ENCODE peak calls at places on chromosomes 11 and 22, in eight cellular contexts. O is choroid plexus epithelial cell, T is fibroblast of the aortic adventitia, B is gastrocnemius medialis, H is A549, N is upper lobe of right lung, W is SJSA1, I is retinal pigment epithelial cell. U is an unnamed sample.

GRCh38 chr11:1278766-1279673 is 30.4 kb downstream of the TOLLIP start:
- DNase-seq in N (no peak), O (no peak), I (no peak), H (no peak), T (no peak), W (no peak), B (no peak), U (no peak)

GRCh38 chr11:99589771-99590170 is 569.0 kb downstream of the CNTN5 start:
- DNase-seq in H (no peak), N (no peak), T (no peak), W (no peak), B (no peak), O (no peak), I (no peak), U (no peak)

GRCh38 chr11:70352074-70352473 is 46.3 kb upstream of the CTTN start:
- DNase-seq in W (no peak), T (no peak), N (no peak), B (no peak), I (no peak), O (no peak), H (no peak), U (no peak)

GRCh38 chr11:117931971-117932370 is 2.8 kb upstream of the TMPRSS13 start:
- DNase-seq in T (no peak), O (peak), W (no peak), I (no peak), N (no peak), H (no peak), B (no peak), U (no peak)

GRCh38 chr11:35682230-35683195 is 19.9 kb downstream of the TRIM44 start:
- DNase-seq in T (peak), I (no peak), O (peak), W (no peak), N (no peak), H (no peak), B (no peak), U (no peak)

GRCh38 chr11:117875397-117876048 is 935 bp downstream of the FXYD6 start:
- DNase-seq in B (no peak), N (no peak), H (no peak), W (no peak), I (no peak), T (no peak), O (no peak), U (no peak)

GRCh38 chr11:58061813-58062212 is 31.1 kb downstream of the OR6Q1 start:
- DNase-seq in N (no peak), H (no peak), W (no peak), O (no peak), B (no peak), I (no peak), T (peak), U (peak)

GRCh38 chr11:61000426-61000825 is 28.9 kb downstream of the CD6 start:
- DNase-seq in T (no peak), H (no peak), I (no peak), B (no peak), N (no peak), O (no peak), W (no peak), U (no peak)

GRCh38 chr22:35892192-35892591 is 136.4 kb downstream of the RBFOX2 start:
- DNase-seq in O (peak), W (peak), I (no peak), H (no peak), N (no peak), T (peak), B (no peak), U (no peak)
- H3K4me3 ChIP-seq in O (no peak), W (no peak), I (no peak), H (no peak), N (no peak), T (no peak), B (no peak), U (no peak)

DNA sequence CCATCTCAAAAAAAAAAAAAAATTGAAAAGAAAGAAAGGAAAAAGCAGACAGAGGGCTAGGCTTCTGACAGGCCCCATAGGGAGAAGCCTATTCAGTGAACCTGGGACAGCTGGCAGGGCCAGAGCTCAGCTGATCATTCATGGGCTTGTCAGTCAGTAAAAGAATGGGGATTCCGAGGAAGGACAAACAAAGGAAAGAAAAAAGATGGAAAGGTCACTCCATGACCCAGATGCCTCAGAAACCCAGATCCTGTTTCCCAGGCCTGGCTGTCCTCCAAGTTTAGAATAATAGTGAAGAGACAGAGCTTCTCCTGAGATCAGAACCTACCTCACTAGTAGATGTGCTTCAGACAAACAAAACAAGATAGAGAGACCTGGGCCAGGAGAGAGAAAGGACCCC is 34.3 kb upstream of the ASPHD2 start:
- DNase-seq in H (no peak), W (no peak), N (no peak), O (no peak), B (no peak), I (no peak), T (no peak), U (no peak)
- H3K4me3 ChIP-seq in H (no peak), W (no peak), N (no peak), O (no peak), B (no peak), I (no peak), T (no peak), U (no peak)

DNA sequence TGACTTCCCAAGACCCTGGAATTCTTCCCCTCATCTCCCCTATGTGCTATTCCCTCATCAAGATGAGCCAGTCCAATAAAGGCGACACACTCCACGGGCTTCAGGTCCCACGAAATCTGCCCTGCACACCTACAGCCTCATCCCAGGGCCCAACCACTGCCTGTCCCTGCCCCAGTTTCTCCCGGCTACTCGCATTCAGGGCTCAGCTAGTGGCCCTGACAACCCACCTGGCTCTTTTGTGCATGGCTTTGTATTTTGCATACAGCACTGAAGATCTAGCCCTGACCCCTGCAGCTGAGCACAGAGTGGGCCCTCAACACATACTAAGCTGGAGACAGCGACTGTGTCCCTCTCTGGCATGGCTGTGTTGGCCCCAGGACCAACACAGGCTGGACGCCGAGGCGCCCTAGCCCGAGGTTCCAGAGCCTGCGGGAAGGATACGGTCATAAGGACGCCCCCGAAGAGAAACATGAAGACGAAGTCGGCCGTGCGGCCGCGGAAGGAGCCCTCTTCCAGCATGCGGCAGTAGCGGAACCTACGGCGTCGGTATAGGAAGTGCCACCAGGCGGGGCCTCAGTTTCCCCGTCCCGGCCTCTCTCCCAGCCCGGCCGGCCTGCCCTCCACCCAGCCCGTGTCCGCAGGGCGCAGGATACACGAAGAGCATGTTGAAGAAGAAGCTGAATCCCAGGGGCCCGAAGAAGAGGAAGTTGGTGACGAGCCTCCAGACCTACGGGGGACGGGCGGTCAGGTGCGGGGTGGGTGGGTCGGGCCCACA is 708 bp downstream of the DERL3 start:
- DNase-seq in T (no peak), B (no peak), O (no peak), W (no peak), H (no peak), I (no peak), N (no peak), U (no peak)
- H3K4me3 ChIP-seq in T (no peak), B (peak), O (no peak), W (no peak), H (peak), I (peak), N (peak), U (peak)

GRCh38 chr11:16781821-16782220 is 43.4 kb downstream of the C11orf58 start:
- DNase-seq in O (no peak), W (no peak), H (no peak), N (peak), B (no peak), I (no peak), T (no peak), U (no peak)
- H3K4me3 ChIP-seq in O (no peak), W (no peak), H (no peak), N (no peak), B (no peak), I (no peak), T (no peak), U (no peak)